ENCODE peak calls at places on chromosomes 7 and 10, in six cellular contexts. A is DND-41; L is tibial artery; N is naive thymus-derived CD8-positive, alpha-beta T cell; S is RPMI7951; M is activated T-cell treated with anti-CD3 and anti-CD28 coated beads for 4 hours. K is an unnamed sample.

GRCh38 chr7:39384386-39384785 is 181.8 kb upstream of the YAE1 start:
- DNase-seq in N (no peak), A (no peak), M (no peak), L (no peak), S (no peak), K (no peak)

GRCh38 chr10:75959209-75959608 is 527.8 kb downstream of the LRMDA start:
- DNase-seq in A (no peak), M (no peak), L (no peak), N (no peak), S (peak), K (no peak)

GRCh38 chr7:49020145-49020544 is 95.8 kb downstream of the CDC14C start:
- DNase-seq in M (no peak), N (no peak), L (no peak), S (no peak), A (no peak), K (no peak)

GRCh38 chr10:69087600-69088470 is at the start of gene SRGN:
- DNase-seq in A (peak), M (peak), L (peak), S (peak), N (peak), K (no peak)

GRCh38 chr7:41792099-41792498 is 89.2 kb upstream of the INHBA start:
- DNase-seq in N (no peak), A (no peak), L (no peak), M (no peak), S (peak), K (no peak)

GRCh38 chr7:39741942-39742623 is 118.7 kb downstream of the RALA start:
- DNase-seq in M (peak), A (peak), L (no peak), N (peak), S (no peak), K (no peak)

GRCh38 chr7:159138508-159138907 is 6.2 kb downstream of the VIPR2 start:
- DNase-seq in L (no peak), S (no peak), M (no peak), N (no peak), A (no peak), K (no peak)

GRCh38 chr7:34806831-34807230 is 148.8 kb downstream of the NPSR1 start:
- DNase-seq in N (no peak), S (no peak), L (no peak), M (no peak), A (no peak), K (no peak)

K was measured in Panc1.